ENCODE peak calls at places on chromosomes 4 and X, in seven cellular contexts. U, R, E, N, D, S and Z are unnamed samples.
A peak's percentile ranks its signal among the peaks of the same experiment; 100 is the strongest.

GRCh38 chr4:110344165-110344564 is 131.8 kb upstream of the ENPEP start:
- DNase-seq in R (no peak), E (peak; percentile 30), N (no peak), S (no peak), U (no peak), D (peak; percentile 3), Z (no peak)

GRCh38 chr4:55138367-55138766 is 13.0 kb upstream of the KDR start:
- DNase-seq in S (no peak), N (peak; percentile 25), R (no peak), D (no peak), E (no peak), U (no peak), Z (no peak)

GRCh38 chr4:89001647-89002518 is 55.1 kb downstream of the FAM13A start:
- DNase-seq in S (no peak), N (no peak), R (no peak), D (no peak), U (no peak), E (no peak), Z (no peak)

GRCh38 chrX:17656035-17656418 is 81.3 kb upstream of the SCML1 start:
- DNase-seq in D (no peak), S (no peak), U (no peak), N (no peak), E (peak; percentile 13), R (no peak), Z (no peak)

GRCh38 chr4:53777244-53777984 is 186.1 kb upstream of the LNX1 start:
- DNase-seq in R (no peak), N (peak; percentile 82), U (no peak), E (peak; percentile 89), S (peak; percentile 54), D (no peak), Z (no peak)

GRCh38 chr4:71498002-71498401 is 159.2 kb downstream of the SLC4A4 start:
- DNase-seq in R (no peak), D (no peak), U (no peak), N (peak; percentile 40), S (no peak), E (peak; percentile 63), Z (no peak)

GRCh38 chr4:151169223-151169622 is 69.8 kb downstream of the RPS3A start:
- DNase-seq in D (no peak), N (peak; percentile 98), R (peak; percentile 36), U (no peak), S (peak; percentile 92), E (peak; percentile 98), Z (no peak)

GRCh38 chrX:49761481-49761880 is 65.7 kb upstream of the PAGE1 start:
- DNase-seq in S (no peak), D (no peak), N (no peak), U (no peak), R (no peak), E (peak; percentile 16), Z (no peak)

GRCh38 chrX:130393451-130394074 is 8.1 kb upstream of the GPR119 start:
- DNase-seq in D (peak; percentile 18), E (peak; percentile 58), N (peak; percentile 15), R (peak; percentile 14), S (no peak), U (peak; percentile 37), Z (no peak)

GRCh38 chr4:110046588-110047049 is 133.9 kb downstream of the EGF start:
- DNase-seq in D (peak; percentile 10), N (peak; percentile 64), R (no peak), E (no peak), S (no peak), U (no peak), Z (no peak)

GRCh38 chrX:46599051-46599560 is 25.5 kb downstream of the CHST7 start:
- DNase-seq in N (no peak), U (no peak), S (no peak), E (no peak), D (no peak), R (no peak), Z (no peak)

GRCh38 chr4:39066371-39066770 is 4.3 kb downstream of the KLHL5 start:
- DNase-seq in D (no peak), U (no peak), N (no peak), R (no peak), E (no peak), S (no peak), Z (no peak)

GRCh38 chr4:185082549-185082948 is 60.5 kb upstream of the SLC25A4 start:
- DNase-seq in R (no peak), N (no peak), S (no peak), E (peak; percentile 8), D (no peak), U (no peak), Z (no peak)

GRCh38 chrX:39855748-39856129 is 242.0 kb downstream of the BCOR start:
- DNase-seq in R (no peak), N (peak; percentile 19), E (peak; percentile 26), S (no peak), D (peak; percentile 19), U (peak; percentile 43), Z (peak; percentile 64)

GRCh38 chr4:26185436-26185835 is 135.4 kb upstream of the RBPJ start:
- DNase-seq in D (no peak), R (no peak), U (no peak), S (no peak), N (no peak), E (no peak), Z (no peak)

GRCh38 chrX:39729834-39730670 is 367.7 kb downstream of the BCOR start:
- DNase-seq in E (no peak), D (no peak), R (no peak), N (peak; percentile 55), S (no peak), U (no peak), Z (no peak)

GRCh38 chr4:15930314-15930713 is 8.2 kb downstream of the FGFBP1 start:
- DNase-seq in N (no peak), S (no peak), D (no peak), U (no peak), E (no peak), R (no peak), Z (no peak)

GRCh38 chr4:109302366-109303140 is at the start of gene COL25A1:
- DNase-seq in E (peak; percentile 56), N (peak; percentile 57), D (no peak), U (peak; percentile 35), R (no peak), S (peak; percentile 48), Z (peak; percentile 8)

GRCh38 chr4:36551697-36552214 is 270.3 kb downstream of the DTHD1 start:
- DNase-seq in E (no peak), S (no peak), D (peak; percentile 42), U (no peak), R (no peak), N (no peak), Z (peak; percentile 67)

GRCh38 chrX:23907106-23907495 is 637 bp downstream of the APOO start:
- DNase-seq in E (no peak), R (no peak), S (no peak), U (no peak), N (no peak), D (no peak), Z (no peak)

GRCh38 chr4:26719954-26720552 is 136.2 kb downstream of the TBC1D19 start:
- DNase-seq in E (peak; percentile 54), S (no peak), N (no peak), R (no peak), D (peak; percentile 8), U (no peak), Z (no peak)

GRCh38 chrX:50430917-50431316 is 39.7 kb downstream of the DGKK start:
- DNase-seq in S (no peak), E (no peak), D (no peak), R (no peak), U (no peak), N (no peak), Z (no peak)

GRCh38 chrX:10172867-10173266 is 16.1 kb downstream of the CLCN4 start:
- DNase-seq in R (no peak), U (no peak), N (no peak), S (no peak), D (no peak), E (peak; percentile 26), Z (no peak)

GRCh38 chr4:179624768-179625181 is 2182.5 kb upstream of the AGA start:
- DNase-seq in E (no peak), R (no peak), U (no peak), D (no peak), N (peak; percentile 87), S (no peak), Z (no peak)

GRCh38 chrX:130645955-130646583 is 244.3 kb downstream of the RBMX2 start:
- DNase-seq in E (no peak), R (no peak), S (no peak), D (no peak), N (no peak), U (peak; percentile 26), Z (no peak)

GRCh38 chr4:157983300-157983699 is 189.5 kb downstream of the GASK1B start:
- DNase-seq in R (no peak), N (no peak), E (peak; percentile 32), S (no peak), D (no peak), U (no peak), Z (no peak)

GRCh38 chr4:157984285-157984911 is 188.4 kb downstream of the GASK1B start:
- DNase-seq in D (no peak), E (no peak), N (no peak), U (no peak), S (no peak), R (no peak), Z (no peak)

GRCh38 chr4:157980158-157980557 is 192.7 kb downstream of the GASK1B start:
- DNase-seq in R (no peak), S (no peak), D (no peak), U (no peak), E (no peak), N (no peak), Z (no peak)

GRCh38 chr4:157977086-157977485 is 195.7 kb downstream of the GASK1B start:
- DNase-seq in D (no peak), N (no peak), S (no peak), E (no peak), U (no peak), R (no peak), Z (no peak)

GRCh38 chr4:157978680-157979361 is 194.0 kb downstream of the GASK1B start:
- DNase-seq in E (peak; percentile 83), R (peak; percentile 26), S (peak; percentile 78), D (peak; percentile 66), U (peak; percentile 31), N (peak; percentile 46), Z (peak; percentile 5)
- H3K4me3 ChIP-seq in E (no peak overlapping the region), R (peak overlapping the region; percentile 32), S (peak overlapping the region; percentile 9), D (no peak overlapping the region), U (no peak overlapping the region), N (peak overlapping the region; percentile 49), Z (no peak overlapping the region)

GRCh38 chr4:3232871-3233271 is 16.1 kb upstream of the MSANTD1 start:
- DNase-seq in U (no peak), S (no peak), R (no peak), E (no peak), D (no peak), N (no peak), Z (no peak)
- H3K36me3 ChIP-seq in U (peaks cover 11% of the 10 kb centered on the region), S (no peaks in the 10 kb centered on the region), R (peaks cover 100% of the 10 kb centered on the region), E (peaks cover 36% of the 10 kb centered on the region), D (peaks cover 22% of the 10 kb centered on the region), N (peaks cover 35% of the 10 kb centered on the region), Z (peaks cover 83% of the 10 kb centered on the region)

DNA sequence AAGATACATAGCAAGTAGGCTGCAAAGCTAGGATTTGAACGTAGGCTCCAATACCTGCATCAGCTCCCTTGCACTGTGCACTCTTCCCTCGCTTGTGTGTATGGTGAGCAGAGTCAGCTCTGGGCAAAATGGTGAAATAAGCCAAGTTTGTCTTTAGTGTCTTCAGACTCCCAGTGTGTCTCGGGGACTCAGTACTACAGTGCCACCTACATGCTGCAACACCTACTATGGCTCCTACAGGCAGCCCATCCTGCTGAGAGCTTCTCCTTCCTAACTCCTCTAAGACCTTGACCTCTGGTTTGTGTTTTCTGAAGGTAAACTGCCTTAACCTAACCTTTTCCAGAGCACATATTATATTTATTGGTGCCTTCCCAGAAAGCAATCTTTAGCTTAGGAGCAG is 42.5 kb downstream of the RTL9 start:
- DNase-seq in U (no peak), N (no peak), D (no peak), R (no peak), E (no peak), S (no peak), Z (no peak)
- TF ChIP-seq CTCF in U (no peak), N (no peak), D (no peak), R (no peak), E (no peak), S (no peak), Z (peak; percentile 28)

GRCh38 chr4:100311181-100311580 is 120.9 kb upstream of the DDIT4L start:
- DNase-seq in U (no peak), N (no peak), E (no peak), S (no peak), D (peak; percentile 21), R (no peak), Z (no peak)
- H3K4me3 ChIP-seq in U (no peak overlapping the region), N (no peak overlapping the region), E (no peak overlapping the region), S (no peak overlapping the region), D (no peak overlapping the region), R (no peak overlapping the region), Z (no peak overlapping the region)